ENCODE peak calls at places on chromosomes 6 and 20, in six cellular contexts. E is activated CD8-positive, alpha-beta memory T cell treated with anti-CD3 and anti-CD28 coated beads for 24 hours; I is NCI-H524 treated with DMSO at 0.1 percent for 48 hours; L is CD8-positive, alpha-beta T cell; B is GM19239; O is ecto neural progenitor cell. U is an unnamed sample.

GRCh38 chr20:58372836-58373235 is 16.2 kb upstream of the VAPB start:
- DNase-seq in E (no peak), I (no peak), L (no peak), B (no peak), O (peak), U (no peak)

GRCh38 chr6:37531026-37531425 is 31.3 kb upstream of the CCDC167 start:
- DNase-seq in E (no peak), I (no peak), L (no peak), B (no peak), O (no peak), U (no peak)

GRCh38 chr6:44452725-44453124 is 65.2 kb downstream of the CDC5L start:
- DNase-seq in E (no peak), I (no peak), L (no peak), B (no peak), O (no peak), U (no peak)

GRCh38 chr6:2764610-2765165 is 505 bp upstream of the WRNIP1 start:
- DNase-seq in E (no peak), I (no peak), L (no peak), B (peak), O (no peak), U (peak)

GRCh38 chr6:22631101-22631500 is 61.7 kb downstream of the HDGFL1 start:
- DNase-seq in E (no peak), I (no peak), L (no peak), B (no peak), O (no peak), U (no peak)

GRCh38 chr20:58497076-58497665 is 18.0 kb downstream of the APCDD1L start:
- DNase-seq in E (peak), I (no peak), L (no peak), B (no peak), O (no peak), U (no peak)

GRCh38 chr6:34233867-34234266 is 2.8 kb upstream of the HMGA1 start:
- DNase-seq in E (no peak), I (no peak), L (no peak), B (no peak), O (peak), U (no peak)

GRCh38 chr20:36919715-36920333 is 31.7 kb downstream of the SAMHD1 start:
- DNase-seq in E (peak), I (no peak), L (no peak), B (peak), O (no peak), U (peak)

GRCh38 chr6:151067684-151068596 is 171.8 kb upstream of the AKAP12 start:
- DNase-seq in E (peak), I (no peak), L (no peak), B (no peak), O (peak), U (no peak)

GRCh38 chr6:136051140-136051775 is 198.9 kb downstream of the MTFR2 start:
- DNase-seq in E (no peak), I (no peak), L (no peak), B (no peak), O (no peak), U (no peak)

GRCh38 chr6:25121186-25121585 is 158.0 kb upstream of the CARMIL1 start:
- DNase-seq in E (no peak), I (no peak), L (no peak), B (no peak), O (no peak), U (no peak)